ENCODE peak calls at places on chromosomes 13 and 19, in seven cellular contexts. One of them, this sample, is unnamed.

GRCh38 chr13:30398601-30399072 is 23.7 kb upstream of the UBE2L5 start:
- DNase-seq in vagina: no peak
- DNase-seq in Peyer's patch: peak; percentile 69
- DNase-seq in heart left ventricle: no peak
- DNase-seq in IMR-90: peak; percentile 21
- DNase-seq in upper lobe of left lung: no peak
- DNase-seq in ovary: no peak
- DNase-seq in this sample: no peak

GRCh38 chr13:85741017-85741416 is 58.2 kb downstream of the SLITRK6 start:
- DNase-seq in vagina: no peak
- DNase-seq in Peyer's patch: no peak
- DNase-seq in heart left ventricle: no peak
- DNase-seq in IMR-90: no peak
- DNase-seq in upper lobe of left lung: no peak
- DNase-seq in ovary: no peak
- DNase-seq in this sample: no peak

GRCh38 chr19:15264061-15264932 is 32.0 kb upstream of the EPHX3 start:
- DNase-seq in vagina: no peak
- DNase-seq in Peyer's patch: peak; percentile 80
- DNase-seq in heart left ventricle: peak; percentile 75
- DNase-seq in IMR-90: peak; percentile 65
- DNase-seq in upper lobe of left lung: no peak
- DNase-seq in ovary: peak; percentile 62
- DNase-seq in this sample: peak; percentile 82

GRCh38 chr19:11273989-11274388 is 11.7 kb upstream of the DOCK6 start:
- DNase-seq in vagina: no peak
- DNase-seq in Peyer's patch: no peak
- DNase-seq in heart left ventricle: no peak
- DNase-seq in IMR-90: no peak
- DNase-seq in upper lobe of left lung: no peak
- DNase-seq in ovary: no peak
- DNase-seq in this sample: no peak

GRCh38 chr13:49240017-49240416 is 7.7 kb upstream of the CDADC1 start:
- DNase-seq in vagina: no peak
- DNase-seq in Peyer's patch: no peak
- DNase-seq in heart left ventricle: no peak
- DNase-seq in IMR-90: peak; percentile 46
- DNase-seq in upper lobe of left lung: no peak
- DNase-seq in ovary: no peak
- DNase-seq in this sample: no peak

GRCh38 chr13:104006625-104007061 is 940.4 kb upstream of the SLC10A2 start:
- DNase-seq in vagina: no peak
- DNase-seq in Peyer's patch: no peak
- DNase-seq in heart left ventricle: no peak
- DNase-seq in IMR-90: peak; percentile 50
- DNase-seq in upper lobe of left lung: no peak
- DNase-seq in ovary: no peak
- DNase-seq in this sample: no peak

GRCh38 chr19:58010507-58010906 is 7.9 kb upstream of the ZNF606 start:
- DNase-seq in vagina: no peak
- DNase-seq in Peyer's patch: no peak
- DNase-seq in heart left ventricle: no peak
- DNase-seq in IMR-90: no peak
- DNase-seq in upper lobe of left lung: peak; percentile 58
- DNase-seq in ovary: no peak
- DNase-seq in this sample: no peak

GRCh38 chr13:30138511-30138910 is 168.8 kb downstream of the KATNAL1 start:
- DNase-seq in vagina: no peak
- DNase-seq in Peyer's patch: no peak
- DNase-seq in heart left ventricle: no peak
- DNase-seq in IMR-90: no peak
- DNase-seq in upper lobe of left lung: no peak
- DNase-seq in ovary: no peak
- DNase-seq in this sample: no peak

GRCh38 chr19:34667349-34668076 is 9.4 kb downstream of the SCGB2B2 start:
- DNase-seq in vagina: no peak
- DNase-seq in Peyer's patch: no peak
- DNase-seq in heart left ventricle: no peak
- DNase-seq in IMR-90: peak; percentile 27
- DNase-seq in upper lobe of left lung: peak; percentile 76
- DNase-seq in ovary: no peak
- DNase-seq in this sample: no peak

GRCh38 chr13:97295279-97296182 is 73.4 kb downstream of the MBNL2 start:
- DNase-seq in vagina: no peak
- DNase-seq in Peyer's patch: no peak
- DNase-seq in heart left ventricle: no peak
- DNase-seq in IMR-90: peak; percentile 92
- DNase-seq in upper lobe of left lung: no peak
- DNase-seq in ovary: no peak
- DNase-seq in this sample: no peak

GRCh38 chr13:52109096-52109495 is 19.8 kb downstream of the NEK5 start:
- DNase-seq in vagina: no peak
- DNase-seq in Peyer's patch: no peak
- DNase-seq in heart left ventricle: no peak
- DNase-seq in IMR-90: no peak
- DNase-seq in upper lobe of left lung: no peak
- DNase-seq in ovary: no peak
- DNase-seq in this sample: no peak

GRCh38 chr19:51546650-51547396 is 15.4 kb upstream of the SIGLEC6 start:
- DNase-seq in vagina: no peak
- DNase-seq in Peyer's patch: no peak
- DNase-seq in heart left ventricle: no peak
- DNase-seq in IMR-90: peak; percentile 9
- DNase-seq in upper lobe of left lung: no peak
- DNase-seq in ovary: no peak
- DNase-seq in this sample: no peak

GRCh38 chr13:113670541-113670940 is 3.5 kb downstream of the GRK1 start:
- DNase-seq in vagina: no peak
- DNase-seq in Peyer's patch: peak; percentile 23
- DNase-seq in heart left ventricle: peak; percentile 8
- DNase-seq in IMR-90: no peak
- DNase-seq in upper lobe of left lung: peak; percentile 56
- DNase-seq in ovary: peak; percentile 5
- DNase-seq in this sample: peak; percentile 4

GRCh38 chr13:112940236-112940635 is 28.8 kb upstream of the MCF2L start:
- DNase-seq in vagina: no peak
- DNase-seq in Peyer's patch: no peak
- DNase-seq in heart left ventricle: no peak
- DNase-seq in IMR-90: no peak
- DNase-seq in upper lobe of left lung: no peak
- DNase-seq in ovary: no peak
- DNase-seq in this sample: no peak

GRCh38 chr13:41054919-41055619 is 6.2 kb upstream of the WBP4 start:
- DNase-seq in vagina: no peak
- DNase-seq in Peyer's patch: no peak
- DNase-seq in heart left ventricle: no peak
- DNase-seq in IMR-90: no peak
- DNase-seq in upper lobe of left lung: no peak
- DNase-seq in ovary: no peak
- DNase-seq in this sample: no peak

GRCh38 chr19:2270572-2271515 is 11.1 kb downstream of the PEAK3 start:
- DNase-seq in vagina: no peak
- DNase-seq in Peyer's patch: peak; percentile 90
- DNase-seq in heart left ventricle: peak; percentile 90
- DNase-seq in IMR-90: peak; percentile 84
- DNase-seq in upper lobe of left lung: peak; percentile 96
- DNase-seq in ovary: peak; percentile 86
- DNase-seq in this sample: peak; percentile 86
- TF ChIP-seq POLR2A in vagina: peak; percentile 73
- TF ChIP-seq POLR2A in Peyer's patch: peak; percentile 69
- TF ChIP-seq POLR2A in heart left ventricle: peak; percentile 73
- TF ChIP-seq POLR2A in IMR-90: peak; percentile 86
- TF ChIP-seq POLR2A in upper lobe of left lung: peak; percentile 52
- TF ChIP-seq POLR2A in ovary: peak; percentile 74
- TF ChIP-seq POLR2A in this sample: peak; percentile 80

DNA sequence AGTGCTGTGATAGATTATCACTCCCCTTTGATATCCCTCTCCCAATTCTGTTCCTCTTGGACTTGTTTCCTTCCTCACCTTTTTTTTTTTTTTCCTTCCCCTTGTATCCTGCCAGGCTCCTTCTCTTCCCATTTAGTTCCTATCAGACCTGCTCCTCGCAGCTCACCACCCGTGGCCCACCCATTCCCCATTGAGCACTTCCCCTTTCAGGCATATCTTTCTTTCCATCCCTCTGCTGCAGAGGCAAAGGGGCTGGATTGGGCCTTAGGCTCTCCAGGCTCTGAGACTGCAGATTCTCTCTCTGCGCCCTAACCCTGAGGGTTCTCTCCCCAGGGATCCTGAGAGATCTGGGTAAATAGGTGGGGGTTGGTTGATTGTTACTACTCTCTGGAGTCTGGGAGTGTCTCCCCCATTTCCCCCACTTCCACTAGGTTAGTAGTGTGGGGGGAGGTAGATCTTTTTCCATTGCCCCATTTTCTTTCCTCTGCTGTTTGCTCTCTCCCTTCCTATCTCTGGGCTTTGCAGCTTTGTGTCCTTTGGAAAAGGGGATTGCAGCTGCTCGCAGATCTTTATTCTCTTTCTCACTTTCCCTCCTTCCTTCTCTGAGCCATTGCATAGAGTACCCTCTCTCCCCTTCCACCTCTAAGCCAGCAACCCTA is 2.3 kb downstream of the ARHGAP35 start:
- DNase-seq in vagina: no peak
- DNase-seq in Peyer's patch: no peak
- DNase-seq in heart left ventricle: no peak
- DNase-seq in IMR-90: no peak
- DNase-seq in upper lobe of left lung: no peak
- DNase-seq in ovary: no peak
- DNase-seq in this sample: peak; percentile 8
- H3K4me1 ChIP-seq in vagina: peaks cover 69% of the 10 kb centered on the region
- H3K4me1 ChIP-seq in Peyer's patch: peaks cover 3% of the 10 kb centered on the region
- H3K4me1 ChIP-seq in heart left ventricle: peaks cover 49% of the 10 kb centered on the region
- H3K4me1 ChIP-seq in IMR-90: peaks cover 23% of the 10 kb centered on the region
- H3K4me1 ChIP-seq in upper lobe of left lung: peaks cover 71% of the 10 kb centered on the region
- H3K4me1 ChIP-seq in ovary: peaks cover 13% of the 10 kb centered on the region
- H3K4me1 ChIP-seq in this sample: peaks cover 7% of the 10 kb centered on the region

GRCh38 chr13:98689347-98689968 is 63.0 kb downstream of the SLC15A1 start:
- DNase-seq in vagina: no peak
- DNase-seq in Peyer's patch: no peak
- DNase-seq in heart left ventricle: no peak
- DNase-seq in IMR-90: no peak
- DNase-seq in upper lobe of left lung: no peak
- DNase-seq in ovary: no peak
- DNase-seq in this sample: no peak
- TF ChIP-seq CTCF in vagina: no peak
- TF ChIP-seq CTCF in Peyer's patch: no peak
- TF ChIP-seq CTCF in heart left ventricle: no peak
- TF ChIP-seq CTCF in IMR-90: no peak
- TF ChIP-seq CTCF in upper lobe of left lung: no peak
- TF ChIP-seq CTCF in ovary: no peak
- TF ChIP-seq CTCF in this sample: no peak

GRCh38 chr19:506404-507285 is 652 bp upstream of the TPGS1 start:
- DNase-seq in vagina: peak; percentile 99
- DNase-seq in Peyer's patch: peak; percentile 95
- DNase-seq in heart left ventricle: peak; percentile 99
- DNase-seq in IMR-90: peak; percentile 84
- DNase-seq in upper lobe of left lung: peak; percentile 94
- DNase-seq in ovary: peak; percentile 99
- DNase-seq in this sample: peak; percentile 100
- TF ChIP-seq POLR2A in vagina: peak; percentile 18
- TF ChIP-seq POLR2A in Peyer's patch: no peak
- TF ChIP-seq POLR2A in heart left ventricle: peak; percentile 31
- TF ChIP-seq POLR2A in IMR-90: no peak
- TF ChIP-seq POLR2A in upper lobe of left lung: no peak
- TF ChIP-seq POLR2A in ovary: peak; percentile 41
- TF ChIP-seq POLR2A in this sample: no peak

DNA sequence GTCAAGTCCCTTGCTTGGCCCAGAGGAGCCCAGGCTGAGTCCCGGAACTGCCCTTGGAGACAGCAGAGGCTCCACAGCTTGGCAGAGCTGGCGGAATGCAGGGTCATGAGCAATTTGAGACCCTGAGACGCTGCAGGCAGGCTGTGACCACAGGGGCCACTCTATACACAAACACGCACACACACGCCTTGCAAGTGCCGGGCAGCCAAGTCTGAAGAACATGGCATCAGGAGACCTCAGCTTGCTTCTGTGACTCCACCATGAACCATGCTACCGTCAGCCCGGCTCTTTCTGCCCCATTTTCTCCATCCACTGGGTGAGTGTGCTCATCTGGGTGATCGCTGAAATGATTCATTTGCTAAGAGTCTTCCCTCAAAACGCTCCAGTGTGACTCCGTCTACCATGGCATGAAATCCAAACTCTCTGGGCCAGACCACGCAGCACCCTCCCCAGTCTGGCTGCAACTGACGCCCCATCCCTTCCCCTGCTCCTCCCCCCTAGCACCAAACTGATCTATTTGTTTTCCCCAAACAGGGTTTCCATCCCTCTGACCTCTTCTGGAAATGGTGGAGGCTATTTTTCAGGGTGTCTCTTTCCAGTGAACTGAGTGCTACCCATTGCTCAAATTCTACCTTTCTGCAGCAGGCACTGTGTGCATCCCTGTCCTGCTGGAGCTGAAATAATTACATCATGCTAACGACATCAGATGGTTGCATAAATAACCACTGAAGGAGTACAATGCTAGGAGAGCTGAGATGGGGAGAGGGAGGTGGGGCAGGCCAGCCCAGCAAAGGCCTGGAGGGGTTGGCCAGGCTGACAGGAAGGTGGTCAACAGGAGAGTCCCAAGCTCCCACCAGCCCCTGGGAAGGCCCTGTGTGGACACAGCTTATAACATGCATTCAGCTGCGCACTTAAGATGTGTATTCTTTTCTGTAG is 3.1 kb downstream of the CARS2 start:
- DNase-seq in vagina: no peak
- DNase-seq in Peyer's patch: no peak
- DNase-seq in heart left ventricle: no peak
- DNase-seq in IMR-90: peak; percentile 62
- DNase-seq in upper lobe of left lung: no peak
- DNase-seq in ovary: no peak
- DNase-seq in this sample: no peak
- H3K4me1 ChIP-seq in vagina: peaks cover 41% of the 10 kb centered on the region
- H3K4me1 ChIP-seq in Peyer's patch: no peaks in the 10 kb centered on the region
- H3K4me1 ChIP-seq in heart left ventricle: peaks cover 8% of the 10 kb centered on the region
- H3K4me1 ChIP-seq in IMR-90: peaks cover 17% of the 10 kb centered on the region
- H3K4me1 ChIP-seq in upper lobe of left lung: peaks cover 30% of the 10 kb centered on the region
- H3K4me1 ChIP-seq in ovary: peaks cover 10% of the 10 kb centered on the region
- H3K4me1 ChIP-seq in this sample: peaks cover 7% of the 10 kb centered on the region

DNA sequence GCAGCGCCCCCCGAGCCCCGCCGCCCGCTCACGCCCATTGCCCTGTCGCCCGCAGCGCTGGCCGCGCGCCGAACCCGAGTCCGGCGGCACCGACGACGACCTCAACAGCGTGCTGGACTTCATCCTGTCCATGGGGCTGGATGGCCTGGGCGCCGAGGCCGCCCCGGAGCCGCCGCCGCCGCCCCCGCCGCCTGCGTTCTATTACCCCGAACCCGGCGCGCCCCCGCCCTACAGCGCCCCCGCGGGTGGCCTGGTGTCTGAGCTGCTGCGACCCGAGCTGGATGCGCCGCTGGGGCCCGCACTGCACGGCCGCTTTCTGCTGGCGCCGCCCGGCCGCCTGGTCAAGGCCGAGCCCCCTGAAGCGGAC is 518 bp downstream of the KLF2 start:
- DNase-seq in vagina: no peak
- DNase-seq in Peyer's patch: peak; percentile 59
- DNase-seq in heart left ventricle: peak; percentile 53
- DNase-seq in IMR-90: no peak
- DNase-seq in upper lobe of left lung: peak; percentile 95
- DNase-seq in ovary: peak; percentile 42
- DNase-seq in this sample: no peak
- TF ChIP-seq CTCF in vagina: no peak
- TF ChIP-seq CTCF in Peyer's patch: peak; percentile 14
- TF ChIP-seq CTCF in heart left ventricle: peak; percentile 16
- TF ChIP-seq CTCF in IMR-90: no peak
- TF ChIP-seq CTCF in upper lobe of left lung: no peak
- TF ChIP-seq CTCF in ovary: peak; percentile 7
- TF ChIP-seq CTCF in this sample: peak; percentile 1